ENCODE peak calls at places on chromosomes 16 and 17, in ten cellular contexts. W is neural progenitor cell; X is NCI-H774; M is epithelial cell of proximal tubule; H is HepG2; C is NCI-H1092 treated with DMSO at 0.1 percent for 48 hours; J is GM06990; V is EH; U is stimulated activated CD8-positive, alpha-beta memory T cell treated with anti-CD3 and anti-CD28 coated beads, Interleukin-12 subunit alpha, Interleukin-12 subunit beta, amount 100 ng/mL, for 1 hour; R is naive B cell. S is an unnamed sample.

GRCh38 chr17:17018021-17018441 is 24.2 kb upstream of the MPRIP start:
- DNase-seq in W (no peak), X (no peak), M (no peak), H (no peak), C (no peak), J (no peak), V (no peak), U (no peak), R (no peak), S (no peak)

GRCh38 chr17:63676540-63676933 is 23.4 kb downstream of the LIMD2 start:
- DNase-seq in W (peak), X (no peak), M (no peak), H (no peak), C (no peak), J (no peak), V (no peak), U (no peak), R (no peak), S (no peak)

GRCh38 chr16:22161999-22162657 is at the start of gene SDR42E2:
- DNase-seq in W (peak), X (peak), M (no peak), H (no peak), C (no peak), J (no peak), V (no peak), U (no peak), R (peak), S (no peak)

GRCh38 chr17:69506489-69506888 is 92.0 kb downstream of the MAP2K6 start:
- DNase-seq in W (peak), X (no peak), M (no peak), H (peak), C (no peak), J (no peak), V (peak), U (no peak), R (no peak), S (no peak)

GRCh38 chr16:35185366-35186044 is 1726.1 kb downstream of the TP53TG3F start:
- DNase-seq in W (no peak), X (no peak), M (no peak), H (no peak), C (no peak), J (no peak), V (no peak), U (no peak), R (no peak), S (no peak)

GRCh38 chr17:1986783-1987451 is 38.2 kb downstream of the RTN4RL1 start:
- DNase-seq in W (no peak), X (no peak), M (no peak), H (no peak), C (no peak), J (no peak), V (no peak), U (no peak), R (no peak), S (no peak)

GRCh38 chr17:31128241-31128640 is 33.5 kb downstream of the NF1 start:
- DNase-seq in W (no peak), X (no peak), M (no peak), H (no peak), C (no peak), J (no peak), V (no peak), U (no peak), R (no peak), S (no peak)

GRCh38 chr16:72442381-72443158 is 270.6 kb upstream of the PMFBP1 start:
- DNase-seq in W (no peak), X (no peak), M (no peak), H (peak), C (no peak), J (no peak), V (no peak), U (no peak), R (no peak), S (no peak)

GRCh38 chr17:80104321-80104955 is 3.1 kb downstream of the GAA start:
- DNase-seq in W (no peak), X (no peak), M (no peak), H (no peak), C (peak), J (no peak), V (peak), U (no peak), R (no peak), S (no peak)

GRCh38 chr17:83101805-83102480 is 22.5 kb downstream of the METRNL start:
- DNase-seq in W (no peak), X (no peak), M (no peak), H (no peak), C (no peak), J (no peak), V (peak), U (no peak), R (no peak), S (no peak)

GRCh38 chr17:80817861-80818260 is 173.8 kb upstream of the CHMP6 start:
- DNase-seq in W (no peak), X (no peak), M (no peak), H (no peak), C (no peak), J (no peak), V (peak), U (no peak), R (no peak), S (no peak)

GRCh38 chr17:42706732-42707131 is 24.4 kb downstream of the CNTNAP1 start:
- DNase-seq in W (no peak), X (no peak), M (no peak), H (no peak), C (no peak), J (no peak), V (no peak), U (peak), R (no peak), S (no peak)

GRCh38 chr16:81198635-81199034 is 39.9 kb upstream of the BCO1 start:
- DNase-seq in W (no peak), X (no peak), M (no peak), H (peak), C (no peak), J (no peak), V (peak), U (no peak), R (no peak), S (no peak)

GRCh38 chr16:86951831-86952598 is 365.2 kb downstream of the C16orf95 start:
- DNase-seq in W (no peak), X (no peak), M (peak), H (no peak), C (no peak), J (no peak), V (peak), U (no peak), R (no peak), S (peak)

GRCh38 chr17:31051517-31051916 is 43.3 kb upstream of the NF1 start:
- DNase-seq in W (no peak), X (no peak), M (no peak), H (no peak), C (no peak), J (no peak), V (no peak), U (no peak), R (no peak), S (no peak)

GRCh38 chr17:8468988-8469387 is 33.3 kb downstream of the NDEL1 start:
- DNase-seq in W (no peak), X (no peak), M (no peak), H (no peak), C (no peak), J (no peak), V (no peak), U (no peak), R (no peak), S (no peak)

GRCh38 chr16:12159672-12160071 is 183.1 kb downstream of the SNX29 start:
- DNase-seq in W (no peak), X (no peak), M (no peak), H (no peak), C (no peak), J (no peak), V (no peak), U (no peak), R (no peak), S (no peak)

GRCh38 chr16:4651842-4652241 is 27.2 kb downstream of the MGRN1 start:
- DNase-seq in W (no peak), X (no peak), M (no peak), H (no peak), C (no peak), J (no peak), V (no peak), U (no peak), R (peak), S (no peak)

GRCh38 chr17:79249945-79250521 is 175.4 kb downstream of the ENGASE start:
- DNase-seq in W (no peak), X (no peak), M (no peak), H (no peak), C (no peak), J (no peak), V (no peak), U (no peak), R (no peak), S (no peak)

GRCh38 chr17:20105539-20106291 is 96.6 kb downstream of the SPECC1 start:
- DNase-seq in W (no peak), X (no peak), M (no peak), H (no peak), C (no peak), J (no peak), V (no peak), U (no peak), R (no peak), S (no peak)

GRCh38 chr17:27457405-27457730 is 1.1 kb downstream of the KSR1 start:
- DNase-seq in W (no peak), X (no peak), M (no peak), H (no peak), C (no peak), J (no peak), V (no peak), U (no peak), R (no peak), S (no peak)

GRCh38 chr17:31095239-31096105 is 695 bp downstream of the NF1 start:
- DNase-seq in W (peak), X (peak), M (no peak), H (peak), C (peak), J (peak), V (peak), U (peak), R (peak), S (no peak)

GRCh38 chr17:9658593-9659211 is 13.4 kb downstream of the USP43 start:
- DNase-seq in W (no peak), X (no peak), M (no peak), H (no peak), C (no peak), J (no peak), V (peak), U (no peak), R (no peak), S (no peak)

GRCh38 chr17:1180958-1181768 is 1.4 kb upstream of the ABR start:
- DNase-seq in W (peak), X (no peak), M (no peak), H (no peak), C (no peak), J (peak), V (no peak), U (no peak), R (peak), S (no peak)

GRCh38 chr17:37766951-37767350 is 22.1 kb upstream of the HNF1B start:
- DNase-seq in W (no peak), X (no peak), M (no peak), H (no peak), C (no peak), J (no peak), V (no peak), U (no peak), R (no peak), S (no peak)

GRCh38 chr17:68210570-68210969 is 37.3 kb upstream of the AMZ2 start:
- DNase-seq in W (no peak), X (no peak), M (no peak), H (no peak), C (no peak), J (no peak), V (no peak), U (no peak), R (no peak), S (no peak)

GRCh38 chr17:676965-677364 is 37.7 kb downstream of the VPS53 start:
- DNase-seq in W (no peak), X (no peak), M (no peak), H (no peak), C (no peak), J (no peak), V (no peak), U (no peak), R (no peak), S (no peak)

GRCh38 chr16:74659041-74659440 is 7.6 kb downstream of the RFWD3 start:
- DNase-seq in W (no peak), X (no peak), M (no peak), H (no peak), C (no peak), J (no peak), V (no peak), U (no peak), R (no peak), S (no peak)

GRCh38 chr17:29747660-29748059 is 124.9 kb upstream of the CORO6 start:
- DNase-seq in W (no peak), X (no peak), M (no peak), H (no peak), C (no peak), J (no peak), V (peak), U (no peak), R (no peak), S (no peak)

GRCh38 chr16:46932802-46933201 is 40.7 kb downstream of the DNAJA2 start:
- DNase-seq in W (no peak), X (no peak), M (no peak), H (no peak), C (no peak), J (peak), V (no peak), U (no peak), R (peak), S (no peak)

GRCh38 chr16:3876160-3876559 is 4.4 kb downstream of the CREBBP start:
- DNase-seq in W (no peak), X (no peak), M (no peak), H (no peak), C (no peak), J (no peak), V (no peak), U (no peak), R (no peak), S (no peak)